ENCODE peak calls at places on chromosomes 16 and 17, in four cellular contexts. One of them, this sample, is unnamed.

GRCh38 chr17:37158290-37158689 is 209.5 kb downstream of the AATF start:
- DNase-seq in Peyer's patch: no peak
- DNase-seq in CD8-positive, alpha-beta T cell: no peak
- DNase-seq in pancreas: no peak
- DNase-seq in this sample: no peak

GRCh38 chr17:75844530-75845057 is 390 bp upstream of the UNC13D start:
- DNase-seq in Peyer's patch: peak; percentile 54
- DNase-seq in CD8-positive, alpha-beta T cell: no peak
- DNase-seq in pancreas: peak; percentile 85
- DNase-seq in this sample: no peak

GRCh38 chr16:9123871-9124270 is 32.4 kb downstream of the HAPSTR1 start:
- DNase-seq in pancreas: peak; percentile 60
- DNase-seq in Peyer's patch: peak; percentile 60
- DNase-seq in CD8-positive, alpha-beta T cell: no peak
- DNase-seq in this sample: peak; percentile 46

GRCh38 chr17:68310141-68310540 is 18.8 kb downstream of the ARSG start:
- DNase-seq in Peyer's patch: no peak
- DNase-seq in pancreas: no peak
- DNase-seq in CD8-positive, alpha-beta T cell: peak; percentile 32
- DNase-seq in this sample: no peak

GRCh38 chr16:72015124-72015523 is 6.6 kb downstream of the DHODH start:
- DNase-seq in pancreas: no peak
- DNase-seq in Peyer's patch: no peak
- DNase-seq in CD8-positive, alpha-beta T cell: no peak
- DNase-seq in this sample: no peak

GRCh38 chr16:28264656-28265055 is 27.7 kb upstream of the SBK1 start:
- DNase-seq in pancreas: peak; percentile 18
- DNase-seq in Peyer's patch: no peak
- DNase-seq in CD8-positive, alpha-beta T cell: no peak
- DNase-seq in this sample: no peak

GRCh38 chr17:74212262-74212912 is 984 bp upstream of the TTYH2 start:
- DNase-seq in CD8-positive, alpha-beta T cell: peak; percentile 22
- DNase-seq in pancreas: no peak
- DNase-seq in Peyer's patch: peak; percentile 28
- DNase-seq in this sample: no peak

GRCh38 chr16:59259074-59259963 is 525.2 kb upstream of the GOT2 start:
- DNase-seq in Peyer's patch: no peak
- DNase-seq in pancreas: no peak
- DNase-seq in CD8-positive, alpha-beta T cell: peak; percentile 14
- DNase-seq in this sample: no peak

GRCh38 chr17:44989552-44990138 is 21.5 kb upstream of the C1QL1 start:
- DNase-seq in pancreas: no peak
- DNase-seq in CD8-positive, alpha-beta T cell: no peak
- DNase-seq in Peyer's patch: no peak
- DNase-seq in this sample: no peak

GRCh38 chr17:17472333-17472920 is 4.4 kb upstream of the MED9 start:
- DNase-seq in CD8-positive, alpha-beta T cell: no peak
- DNase-seq in Peyer's patch: no peak
- DNase-seq in pancreas: no peak
- DNase-seq in this sample: no peak

GRCh38 chr17:54882371-54882770 is 18.3 kb upstream of the TOM1L1 start:
- DNase-seq in Peyer's patch: no peak
- DNase-seq in pancreas: no peak
- DNase-seq in CD8-positive, alpha-beta T cell: no peak
- DNase-seq in this sample: no peak

GRCh38 chr17:4742133-4742532 is 2.4 kb upstream of the CXCL16 start:
- DNase-seq in CD8-positive, alpha-beta T cell: no peak
- DNase-seq in Peyer's patch: no peak
- DNase-seq in pancreas: no peak
- DNase-seq in this sample: no peak

GRCh38 chr16:12348733-12349704 is 372.5 kb downstream of the SNX29 start:
- DNase-seq in Peyer's patch: no peak
- DNase-seq in pancreas: no peak
- DNase-seq in CD8-positive, alpha-beta T cell: no peak
- DNase-seq in this sample: peak; percentile 34

GRCh38 chr16:64627781-64628180 is 494.1 kb downstream of the CDH11 start:
- DNase-seq in Peyer's patch: no peak
- DNase-seq in pancreas: no peak
- DNase-seq in CD8-positive, alpha-beta T cell: no peak
- DNase-seq in this sample: no peak

GRCh38 chr16:19844945-19845641 is 39.6 kb downstream of the GPRC5B start:
- DNase-seq in Peyer's patch: no peak
- DNase-seq in pancreas: no peak
- DNase-seq in CD8-positive, alpha-beta T cell: no peak
- DNase-seq in this sample: no peak

GRCh38 chr16:26826500-26826899 is 240.2 kb upstream of the C16orf82 start:
- DNase-seq in Peyer's patch: no peak
- DNase-seq in CD8-positive, alpha-beta T cell: no peak
- DNase-seq in pancreas: no peak
- DNase-seq in this sample: no peak

GRCh38 chr17:35807371-35808144 is 1.7 kb upstream of the TAF15 start:
- DNase-seq in Peyer's patch: no peak
- DNase-seq in CD8-positive, alpha-beta T cell: no peak
- DNase-seq in pancreas: no peak
- DNase-seq in this sample: no peak

GRCh38 chr17:35588196-35588920 is 1.2 kb downstream of the AP2B1 start:
- DNase-seq in Peyer's patch: no peak
- DNase-seq in pancreas: no peak
- DNase-seq in CD8-positive, alpha-beta T cell: no peak
- DNase-seq in this sample: no peak

GRCh38 chr17:81209141-81209540 is 13.6 kb downstream of the CEP131 start:
- DNase-seq in pancreas: no peak
- DNase-seq in CD8-positive, alpha-beta T cell: no peak
- DNase-seq in Peyer's patch: no peak
- DNase-seq in this sample: no peak

DNA sequence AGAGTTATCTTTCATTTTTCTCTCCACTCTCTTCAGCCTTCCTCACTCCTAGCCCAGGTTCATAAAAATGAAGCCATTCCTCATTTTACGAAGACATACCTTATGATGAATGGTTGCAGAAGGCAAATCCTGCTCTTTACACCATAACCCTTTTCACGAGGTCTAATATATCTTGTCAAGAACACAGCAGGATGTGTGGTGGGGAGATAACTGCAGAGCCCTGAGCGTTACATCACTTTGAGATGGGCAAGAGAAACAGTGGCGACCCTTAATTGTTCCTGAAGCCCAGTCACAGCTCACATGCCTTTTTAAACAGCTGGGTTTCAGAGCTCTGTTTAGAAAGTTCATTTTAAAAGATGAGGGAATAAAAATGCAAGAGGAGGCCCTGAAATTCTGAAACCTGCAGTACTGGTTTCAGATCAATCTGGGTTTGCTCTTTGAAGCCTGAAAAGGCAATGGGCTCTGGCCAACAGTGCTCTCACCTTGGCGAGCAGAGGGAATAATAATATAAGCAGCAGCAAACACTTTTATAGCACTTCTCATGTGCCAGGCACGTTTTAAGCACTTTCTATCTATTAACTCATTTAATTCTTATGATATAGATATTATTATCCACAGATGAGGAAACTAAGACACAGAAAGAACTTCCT is 2.9 kb downstream of the FAM117A start:
- DNase-seq in Peyer's patch: no peak
- DNase-seq in pancreas: no peak
- DNase-seq in CD8-positive, alpha-beta T cell: no peak
- DNase-seq in this sample: no peak
- H3K4me3 ChIP-seq in Peyer's patch: no peak overlapping the region
- H3K4me3 ChIP-seq in pancreas: no peak overlapping the region
- H3K4me3 ChIP-seq in CD8-positive, alpha-beta T cell: peak overlapping the region; percentile 68
- H3K4me3 ChIP-seq in this sample: no peak overlapping the region

GRCh38 chr17:79806863-79807720 is 10.2 kb upstream of the CBX8 start:
- DNase-seq in CD8-positive, alpha-beta T cell: no peak
- DNase-seq in pancreas: no peak
- DNase-seq in Peyer's patch: no peak
- DNase-seq in this sample: no peak
- TF ChIP-seq CTCF in CD8-positive, alpha-beta T cell: no peak
- TF ChIP-seq CTCF in pancreas: no peak
- TF ChIP-seq CTCF in Peyer's patch: no peak
- TF ChIP-seq CTCF in this sample: no peak

GRCh38 chr17:83179811-83180210 is 100.4 kb downstream of the METRNL start:
- DNase-seq in pancreas: no peak
- DNase-seq in Peyer's patch: peak; percentile 8
- DNase-seq in CD8-positive, alpha-beta T cell: no peak
- DNase-seq in this sample: no peak
- H3K9me3 ChIP-seq in pancreas: no peaks in the 10 kb centered on the region
- H3K9me3 ChIP-seq in Peyer's patch: no peaks in the 10 kb centered on the region
- H3K9me3 ChIP-seq in CD8-positive, alpha-beta T cell: no peaks in the 10 kb centered on the region
- H3K9me3 ChIP-seq in this sample: no peaks in the 10 kb centered on the region

DNA sequence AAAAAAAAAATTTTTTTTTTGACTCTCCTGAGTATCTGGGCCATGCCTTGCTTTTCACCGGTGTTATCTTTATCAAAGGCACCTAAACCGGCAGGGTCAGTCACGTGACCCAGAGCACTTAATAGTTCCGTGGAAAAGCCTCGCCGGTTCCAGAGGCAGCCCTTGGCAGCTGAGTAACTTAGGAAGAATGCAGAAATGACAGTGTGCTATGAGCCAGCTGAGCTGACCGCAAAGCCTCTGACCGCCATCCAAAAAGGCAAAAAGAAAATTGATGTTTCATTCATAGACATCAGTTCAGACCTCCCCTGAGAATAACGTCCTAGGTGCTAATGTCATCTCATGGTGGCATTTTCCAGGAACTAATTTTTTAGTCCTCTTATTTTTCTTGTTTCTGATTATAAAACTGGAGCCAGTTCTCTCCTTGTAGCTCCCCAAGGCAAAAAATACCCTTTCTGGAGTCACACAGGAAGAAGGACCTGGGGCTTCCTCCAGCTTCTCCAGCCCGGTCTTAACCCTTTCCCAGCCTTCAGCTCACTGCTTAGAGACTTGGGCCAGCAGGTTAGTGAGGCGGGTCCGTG is 122.6 kb downstream of the SOCS1 start:
- DNase-seq in pancreas: peak; percentile 74
- DNase-seq in CD8-positive, alpha-beta T cell: no peak
- DNase-seq in Peyer's patch: peak; percentile 37
- DNase-seq in this sample: peak; percentile 89
- H3K4me3 ChIP-seq in pancreas: no peak overlapping the region
- H3K4me3 ChIP-seq in CD8-positive, alpha-beta T cell: no peak overlapping the region
- H3K4me3 ChIP-seq in Peyer's patch: no peak overlapping the region
- H3K4me3 ChIP-seq in this sample: no peak overlapping the region

GRCh38 chr17:34584805-34585416 is 5.5 kb downstream of the TMEM132E start:
- DNase-seq in CD8-positive, alpha-beta T cell: no peak
- DNase-seq in Peyer's patch: no peak
- DNase-seq in pancreas: no peak
- DNase-seq in this sample: no peak
- TF ChIP-seq CTCF in CD8-positive, alpha-beta T cell: no peak
- TF ChIP-seq CTCF in Peyer's patch: peak; percentile 3
- TF ChIP-seq CTCF in pancreas: no peak
- TF ChIP-seq CTCF in this sample: no peak

DNA sequence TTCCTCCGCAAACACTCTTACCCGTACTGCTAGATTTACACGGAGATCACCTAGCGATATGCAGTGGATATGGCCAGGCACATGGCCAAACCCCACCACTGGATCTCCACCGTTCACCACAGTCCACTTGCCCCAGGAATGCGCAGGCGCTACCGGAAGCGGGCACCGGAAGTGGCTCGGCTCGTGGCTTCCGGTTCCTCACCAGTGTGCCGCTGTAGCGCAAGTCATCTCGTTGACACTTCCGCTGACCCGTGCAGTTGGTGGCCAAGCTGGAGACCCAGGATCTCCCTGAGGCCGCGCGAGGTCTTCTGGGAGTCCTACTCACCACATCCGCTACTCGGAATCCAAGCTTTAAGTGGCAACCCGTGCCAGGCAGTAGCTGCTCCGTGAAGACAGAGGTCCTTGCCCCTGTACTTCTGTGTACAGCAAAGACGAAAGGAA is 11.5 kb downstream of the ZNF597 start:
- DNase-seq in pancreas: no peak
- DNase-seq in Peyer's patch: no peak
- DNase-seq in CD8-positive, alpha-beta T cell: peak; percentile 32
- DNase-seq in this sample: peak; percentile 24
- H3K9me3 ChIP-seq in pancreas: no peaks in the 10 kb centered on the region
- H3K9me3 ChIP-seq in Peyer's patch: no peaks in the 10 kb centered on the region
- H3K9me3 ChIP-seq in CD8-positive, alpha-beta T cell: no peaks in the 10 kb centered on the region
- H3K9me3 ChIP-seq in this sample: no peaks in the 10 kb centered on the region

DNA sequence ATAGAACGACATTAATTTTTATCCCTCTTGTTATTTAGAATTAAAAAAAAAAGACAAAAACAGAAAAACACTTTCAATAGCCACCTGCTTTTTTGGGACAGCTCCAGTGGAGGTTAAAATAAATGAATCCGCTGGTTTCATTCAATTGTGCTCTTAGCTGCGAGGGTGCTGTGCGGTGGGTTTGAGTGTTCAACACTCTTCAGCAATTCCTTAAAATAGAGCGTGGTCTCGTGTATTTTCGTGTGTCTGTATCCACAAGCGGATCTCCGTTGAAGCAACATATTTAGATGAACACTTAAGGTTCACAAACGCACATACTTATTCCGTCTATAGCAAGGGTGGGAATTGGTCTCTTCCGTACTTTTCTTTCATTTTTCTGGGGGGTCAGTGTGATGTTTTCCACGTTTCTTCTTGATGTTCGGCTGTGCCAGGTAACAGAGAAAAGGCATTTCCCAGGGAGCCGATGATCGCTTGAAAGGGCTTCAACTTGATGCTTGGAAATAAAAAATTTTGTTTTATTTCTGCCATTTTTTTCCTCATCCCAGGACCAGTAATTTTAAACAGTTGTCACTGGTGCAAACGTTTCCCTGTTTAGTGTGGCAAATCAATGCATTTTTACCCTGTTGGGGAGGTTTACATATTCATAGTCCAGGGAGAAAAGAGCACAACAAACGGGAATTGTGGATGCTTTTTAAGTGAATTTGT is 297.9 kb downstream of the IRF8 start:
- DNase-seq in CD8-positive, alpha-beta T cell: no peak
- DNase-seq in pancreas: no peak
- DNase-seq in Peyer's patch: no peak
- DNase-seq in this sample: no peak
- H3K4me3 ChIP-seq in CD8-positive, alpha-beta T cell: no peak overlapping the region
- H3K4me3 ChIP-seq in pancreas: no peak overlapping the region
- H3K4me3 ChIP-seq in Peyer's patch: no peak overlapping the region
- H3K4me3 ChIP-seq in this sample: no peak overlapping the region

GRCh38 chr17:78444392-78444791 is 65.9 kb downstream of the PGS1 start:
- DNase-seq in CD8-positive, alpha-beta T cell: no peak
- DNase-seq in Peyer's patch: no peak
- DNase-seq in pancreas: no peak
- DNase-seq in this sample: no peak

GRCh38 chr17:78449983-78450382 is 71.5 kb downstream of the PGS1 start:
- DNase-seq in pancreas: no peak
- DNase-seq in CD8-positive, alpha-beta T cell: no peak
- DNase-seq in Peyer's patch: no peak
- DNase-seq in this sample: no peak

GRCh38 chr17:78450696-78451344 is 72.4 kb downstream of the PGS1 start:
- DNase-seq in Peyer's patch: no peak
- DNase-seq in CD8-positive, alpha-beta T cell: no peak
- DNase-seq in pancreas: no peak
- DNase-seq in this sample: no peak

GRCh38 chr17:78446833-78447232 is 68.4 kb downstream of the PGS1 start:
- DNase-seq in Peyer's patch: no peak
- DNase-seq in pancreas: no peak
- DNase-seq in CD8-positive, alpha-beta T cell: no peak
- DNase-seq in this sample: no peak

GRCh38 chr17:78448356-78448993 is 70.0 kb downstream of the PGS1 start:
- DNase-seq in pancreas: no peak
- DNase-seq in CD8-positive, alpha-beta T cell: no peak
- DNase-seq in Peyer's patch: no peak
- DNase-seq in this sample: no peak
- TF ChIP-seq CTCF in pancreas: no peak
- TF ChIP-seq CTCF in CD8-positive, alpha-beta T cell: no peak
- TF ChIP-seq CTCF in Peyer's patch: no peak
- TF ChIP-seq CTCF in this sample: no peak